ENCODE peak calls at places on chromosomes 4 and X, in seven cellular contexts. One of them, this sample, is unnamed.

GRCh38 chr4:182242793-182243192 is 409 bp upstream of the TENM3 start:
- DNase-seq in NCI-H1092 treated with DMSO at 0.1 percent for 48 hours: no peak
- DNase-seq in NCI-H1105 treated with DMSO at 0.1 percent for 48 hours: no peak
- DNase-seq in CD8-positive, alpha-beta memory T cell: no peak
- DNase-seq in fibroblast of the aortic adventitia: peak; percentile 50
- DNase-seq in pons: no peak
- DNase-seq in activated CD8-positive, alpha-beta memory T cell treated with anti-CD3 and anti-CD28 coated beads for 24 hours: no peak
- DNase-seq in this sample: no peak

GRCh38 chrX:27336466-27337091 is 126.6 kb downstream of the PPP4R3C start:
- DNase-seq in activated CD8-positive, alpha-beta memory T cell treated with anti-CD3 and anti-CD28 coated beads for 24 hours: peak; percentile 62
- DNase-seq in NCI-H1105 treated with DMSO at 0.1 percent for 48 hours: no peak
- DNase-seq in CD8-positive, alpha-beta memory T cell: no peak
- DNase-seq in NCI-H1092 treated with DMSO at 0.1 percent for 48 hours: peak; percentile 23
- DNase-seq in pons: peak; percentile 5
- DNase-seq in fibroblast of the aortic adventitia: peak; percentile 0
- DNase-seq in this sample: peak; percentile 65

GRCh38 chr4:93687304-93687703 is 141.2 kb upstream of the ATOH1 start:
- DNase-seq in NCI-H1092 treated with DMSO at 0.1 percent for 48 hours: no peak
- DNase-seq in fibroblast of the aortic adventitia: no peak
- DNase-seq in pons: no peak
- DNase-seq in CD8-positive, alpha-beta memory T cell: no peak
- DNase-seq in activated CD8-positive, alpha-beta memory T cell treated with anti-CD3 and anti-CD28 coated beads for 24 hours: no peak
- DNase-seq in NCI-H1105 treated with DMSO at 0.1 percent for 48 hours: no peak
- DNase-seq in this sample: no peak

GRCh38 chrX:63747331-63747730 is 37.7 kb downstream of the ARHGEF9 start:
- DNase-seq in NCI-H1105 treated with DMSO at 0.1 percent for 48 hours: no peak
- DNase-seq in pons: no peak
- DNase-seq in NCI-H1092 treated with DMSO at 0.1 percent for 48 hours: no peak
- DNase-seq in fibroblast of the aortic adventitia: peak; percentile 70
- DNase-seq in CD8-positive, alpha-beta memory T cell: no peak
- DNase-seq in activated CD8-positive, alpha-beta memory T cell treated with anti-CD3 and anti-CD28 coated beads for 24 hours: no peak
- DNase-seq in this sample: no peak

GRCh38 chr4:140242357-140243284 is 88.6 kb upstream of the MAML3 start:
- DNase-seq in NCI-H1105 treated with DMSO at 0.1 percent for 48 hours: no peak
- DNase-seq in NCI-H1092 treated with DMSO at 0.1 percent for 48 hours: peak; percentile 55
- DNase-seq in pons: no peak
- DNase-seq in CD8-positive, alpha-beta memory T cell: no peak
- DNase-seq in activated CD8-positive, alpha-beta memory T cell treated with anti-CD3 and anti-CD28 coated beads for 24 hours: no peak
- DNase-seq in fibroblast of the aortic adventitia: no peak
- DNase-seq in this sample: peak; percentile 39

GRCh38 chr4:151165205-151166000 is 66.0 kb downstream of the RPS3A start:
- DNase-seq in fibroblast of the aortic adventitia: no peak
- DNase-seq in NCI-H1105 treated with DMSO at 0.1 percent for 48 hours: no peak
- DNase-seq in CD8-positive, alpha-beta memory T cell: no peak
- DNase-seq in pons: no peak
- DNase-seq in NCI-H1092 treated with DMSO at 0.1 percent for 48 hours: no peak
- DNase-seq in activated CD8-positive, alpha-beta memory T cell treated with anti-CD3 and anti-CD28 coated beads for 24 hours: no peak
- DNase-seq in this sample: no peak

GRCh38 chr4:93313207-93313606 is 515.3 kb upstream of the ATOH1 start:
- DNase-seq in NCI-H1105 treated with DMSO at 0.1 percent for 48 hours: no peak
- DNase-seq in CD8-positive, alpha-beta memory T cell: no peak
- DNase-seq in pons: peak; percentile 17
- DNase-seq in NCI-H1092 treated with DMSO at 0.1 percent for 48 hours: no peak
- DNase-seq in activated CD8-positive, alpha-beta memory T cell treated with anti-CD3 and anti-CD28 coated beads for 24 hours: no peak
- DNase-seq in fibroblast of the aortic adventitia: no peak
- DNase-seq in this sample: peak; percentile 75

GRCh38 chr4:124433500-124433899 is 279.0 kb downstream of the ANKRD50 start:
- DNase-seq in fibroblast of the aortic adventitia: no peak
- DNase-seq in NCI-H1105 treated with DMSO at 0.1 percent for 48 hours: no peak
- DNase-seq in NCI-H1092 treated with DMSO at 0.1 percent for 48 hours: no peak
- DNase-seq in activated CD8-positive, alpha-beta memory T cell treated with anti-CD3 and anti-CD28 coated beads for 24 hours: no peak
- DNase-seq in CD8-positive, alpha-beta memory T cell: no peak
- DNase-seq in pons: no peak
- DNase-seq in this sample: peak; percentile 7

GRCh38 chr4:52869196-52869595 is 7.1 kb downstream of the RASL11B start:
- DNase-seq in NCI-H1092 treated with DMSO at 0.1 percent for 48 hours: peak; percentile 55
- DNase-seq in CD8-positive, alpha-beta memory T cell: no peak
- DNase-seq in activated CD8-positive, alpha-beta memory T cell treated with anti-CD3 and anti-CD28 coated beads for 24 hours: no peak
- DNase-seq in fibroblast of the aortic adventitia: peak; percentile 56
- DNase-seq in pons: peak; percentile 58
- DNase-seq in NCI-H1105 treated with DMSO at 0.1 percent for 48 hours: no peak
- DNase-seq in this sample: peak; percentile 70

GRCh38 chrX:19121898-19122640 is at the start of gene ADGRG2:
- DNase-seq in activated CD8-positive, alpha-beta memory T cell treated with anti-CD3 and anti-CD28 coated beads for 24 hours: no peak
- DNase-seq in fibroblast of the aortic adventitia: peak; percentile 2
- DNase-seq in pons: no peak
- DNase-seq in NCI-H1105 treated with DMSO at 0.1 percent for 48 hours: peak; percentile 13
- DNase-seq in NCI-H1092 treated with DMSO at 0.1 percent for 48 hours: no peak
- DNase-seq in CD8-positive, alpha-beta memory T cell: no peak
- DNase-seq in this sample: peak; percentile 53

GRCh38 chr4:165208322-165208652 is 926 bp downstream of the KLHL2 start:
- DNase-seq in NCI-H1105 treated with DMSO at 0.1 percent for 48 hours: peak; percentile 43
- DNase-seq in activated CD8-positive, alpha-beta memory T cell treated with anti-CD3 and anti-CD28 coated beads for 24 hours: no peak
- DNase-seq in CD8-positive, alpha-beta memory T cell: no peak
- DNase-seq in pons: no peak
- DNase-seq in fibroblast of the aortic adventitia: no peak
- DNase-seq in NCI-H1092 treated with DMSO at 0.1 percent for 48 hours: peak; percentile 60
- DNase-seq in this sample: peak; percentile 70

GRCh38 chr4:187929024-187929423 is 66.5 kb upstream of the ZFP42 start:
- DNase-seq in pons: no peak
- DNase-seq in NCI-H1105 treated with DMSO at 0.1 percent for 48 hours: no peak
- DNase-seq in NCI-H1092 treated with DMSO at 0.1 percent for 48 hours: no peak
- DNase-seq in fibroblast of the aortic adventitia: no peak
- DNase-seq in CD8-positive, alpha-beta memory T cell: no peak
- DNase-seq in activated CD8-positive, alpha-beta memory T cell treated with anti-CD3 and anti-CD28 coated beads for 24 hours: no peak
- DNase-seq in this sample: peak; percentile 21

GRCh38 chrX:22165732-22166457 is 106.8 kb upstream of the CBLL2 start:
- DNase-seq in pons: no peak
- DNase-seq in CD8-positive, alpha-beta memory T cell: no peak
- DNase-seq in activated CD8-positive, alpha-beta memory T cell treated with anti-CD3 and anti-CD28 coated beads for 24 hours: no peak
- DNase-seq in NCI-H1105 treated with DMSO at 0.1 percent for 48 hours: no peak
- DNase-seq in fibroblast of the aortic adventitia: peak; percentile 68
- DNase-seq in NCI-H1092 treated with DMSO at 0.1 percent for 48 hours: no peak
- DNase-seq in this sample: peak; percentile 82

GRCh38 chr4:56003606-56004005 is 54.9 kb downstream of the CEP135 start:
- DNase-seq in activated CD8-positive, alpha-beta memory T cell treated with anti-CD3 and anti-CD28 coated beads for 24 hours: no peak
- DNase-seq in NCI-H1092 treated with DMSO at 0.1 percent for 48 hours: no peak
- DNase-seq in fibroblast of the aortic adventitia: no peak
- DNase-seq in pons: no peak
- DNase-seq in CD8-positive, alpha-beta memory T cell: no peak
- DNase-seq in NCI-H1105 treated with DMSO at 0.1 percent for 48 hours: no peak
- DNase-seq in this sample: no peak

GRCh38 chr4:41678951-41679350 is 69.6 kb downstream of the PHOX2B start:
- DNase-seq in pons: peak; percentile 85
- DNase-seq in fibroblast of the aortic adventitia: no peak
- DNase-seq in NCI-H1092 treated with DMSO at 0.1 percent for 48 hours: no peak
- DNase-seq in CD8-positive, alpha-beta memory T cell: no peak
- DNase-seq in NCI-H1105 treated with DMSO at 0.1 percent for 48 hours: no peak
- DNase-seq in activated CD8-positive, alpha-beta memory T cell treated with anti-CD3 and anti-CD28 coated beads for 24 hours: no peak
- DNase-seq in this sample: no peak

GRCh38 chr4:27692098-27692679 is 831.5 kb downstream of the STIM2 start:
- DNase-seq in NCI-H1092 treated with DMSO at 0.1 percent for 48 hours: peak; percentile 9
- DNase-seq in activated CD8-positive, alpha-beta memory T cell treated with anti-CD3 and anti-CD28 coated beads for 24 hours: no peak
- DNase-seq in NCI-H1105 treated with DMSO at 0.1 percent for 48 hours: peak; percentile 32
- DNase-seq in CD8-positive, alpha-beta memory T cell: no peak
- DNase-seq in fibroblast of the aortic adventitia: peak; percentile 50
- DNase-seq in pons: peak; percentile 44
- DNase-seq in this sample: peak; percentile 71

GRCh38 chr4:183554878-183555585 is 50.2 kb downstream of the ING2 start:
- DNase-seq in CD8-positive, alpha-beta memory T cell: no peak
- DNase-seq in activated CD8-positive, alpha-beta memory T cell treated with anti-CD3 and anti-CD28 coated beads for 24 hours: no peak
- DNase-seq in pons: no peak
- DNase-seq in NCI-H1105 treated with DMSO at 0.1 percent for 48 hours: no peak
- DNase-seq in NCI-H1092 treated with DMSO at 0.1 percent for 48 hours: no peak
- DNase-seq in fibroblast of the aortic adventitia: no peak
- DNase-seq in this sample: no peak

This sample was measured in NCI-H69.